ENCODE peak calls at places on chromosomes 7 and 10, in four cellular contexts. One of them, this sample, is unnamed.

GRCh38 chr10:35487336-35488034 is 117.7 kb upstream of the GJD4 start:
- DNase-seq in RWPE1: no peak
- DNase-seq in fibroblast of pulmonary artery: peak; percentile 27
- DNase-seq in lower leg skin: no peak
- DNase-seq in this sample: no peak

GRCh38 chr7:64907641-64908326 is 4.7 kb downstream of the ZNF273 start:
- DNase-seq in RWPE1: no peak
- DNase-seq in lower leg skin: peak; percentile 59
- DNase-seq in fibroblast of pulmonary artery: peak; percentile 35
- DNase-seq in this sample: no peak

GRCh38 chr7:67636363-67637355 is 640.0 kb downstream of the TYW1 start:
- DNase-seq in fibroblast of pulmonary artery: no peak
- DNase-seq in lower leg skin: no peak
- DNase-seq in RWPE1: no peak
- DNase-seq in this sample: no peak

GRCh38 chr7:84844771-84845170 is 342.1 kb downstream of the SEMA3D start:
- DNase-seq in RWPE1: no peak
- DNase-seq in fibroblast of pulmonary artery: no peak
- DNase-seq in lower leg skin: no peak
- DNase-seq in this sample: no peak

GRCh38 chr7:101410743-101411476 is 48.2 kb downstream of the COL26A1 start:
- DNase-seq in RWPE1: peak; percentile 39
- DNase-seq in lower leg skin: no peak
- DNase-seq in fibroblast of pulmonary artery: peak; percentile 18
- DNase-seq in this sample: no peak

GRCh38 chr10:70715853-70716795 is 43.8 kb downstream of the ADAMTS14 start:
- DNase-seq in fibroblast of pulmonary artery: peak; percentile 44
- DNase-seq in lower leg skin: no peak
- DNase-seq in RWPE1: peak; percentile 47
- DNase-seq in this sample: peak; percentile 58

GRCh38 chr10:89118091-89118490 is 89.0 kb downstream of the CH25H start:
- DNase-seq in fibroblast of pulmonary artery: peak; percentile 23
- DNase-seq in RWPE1: peak; percentile 89
- DNase-seq in lower leg skin: no peak
- DNase-seq in this sample: peak; percentile 51

GRCh38 chr10:3654496-3654895 is 130.5 kb downstream of the KLF6 start:
- DNase-seq in RWPE1: no peak
- DNase-seq in lower leg skin: no peak
- DNase-seq in fibroblast of pulmonary artery: peak; percentile 23
- DNase-seq in this sample: peak; percentile 14

GRCh38 chr10:43897765-43898419 is 249.2 kb upstream of the ZNF32 start:
- DNase-seq in lower leg skin: no peak
- DNase-seq in fibroblast of pulmonary artery: no peak
- DNase-seq in RWPE1: no peak
- DNase-seq in this sample: no peak

GRCh38 chr10:100923580-100923979 is 10.8 kb downstream of the SLF2 start:
- DNase-seq in fibroblast of pulmonary artery: no peak
- DNase-seq in lower leg skin: no peak
- DNase-seq in RWPE1: no peak
- DNase-seq in this sample: no peak

GRCh38 chr7:133140994-133141595 is 59.2 kb upstream of the CHCHD3 start:
- DNase-seq in fibroblast of pulmonary artery: no peak
- DNase-seq in RWPE1: no peak
- DNase-seq in lower leg skin: no peak
- DNase-seq in this sample: no peak

GRCh38 chr10:1255166-1255565 is 199.0 kb downstream of the WDR37 start:
- DNase-seq in RWPE1: no peak
- DNase-seq in fibroblast of pulmonary artery: no peak
- DNase-seq in lower leg skin: peak; percentile 67
- DNase-seq in this sample: peak; percentile 48

GRCh38 chr10:11331706-11332105 is 279.7 kb downstream of the USP6NL start:
- DNase-seq in lower leg skin: no peak
- DNase-seq in RWPE1: no peak
- DNase-seq in fibroblast of pulmonary artery: peak; percentile 44
- DNase-seq in this sample: peak; percentile 30

GRCh38 chr10:3790272-3790671 is 5.3 kb upstream of the KLF6 start:
- DNase-seq in RWPE1: no peak
- DNase-seq in fibroblast of pulmonary artery: no peak
- DNase-seq in lower leg skin: no peak
- DNase-seq in this sample: no peak

GRCh38 chr10:15360566-15360965 is 10.5 kb downstream of the FAM171A1 start:
- DNase-seq in lower leg skin: peak; percentile 29
- DNase-seq in fibroblast of pulmonary artery: no peak
- DNase-seq in RWPE1: no peak
- DNase-seq in this sample: no peak

GRCh38 chr10:5951167-5951711 is 26.1 kb downstream of the IL15RA start:
- DNase-seq in fibroblast of pulmonary artery: peak; percentile 70
- DNase-seq in lower leg skin: peak; percentile 89
- DNase-seq in RWPE1: no peak
- DNase-seq in this sample: peak; percentile 91

GRCh38 chr7:26320878-26321277 is 29.2 kb downstream of the SNX10 start:
- DNase-seq in RWPE1: no peak
- DNase-seq in fibroblast of pulmonary artery: no peak
- DNase-seq in lower leg skin: peak; percentile 32
- DNase-seq in this sample: no peak

GRCh38 chr10:31322647-31323046 is 3.6 kb downstream of the ZEB1 start:
- DNase-seq in lower leg skin: no peak
- DNase-seq in RWPE1: no peak
- DNase-seq in fibroblast of pulmonary artery: peak; percentile 20
- DNase-seq in this sample: peak; percentile 1
- TF ChIP-seq CTCF in lower leg skin: no peak
- TF ChIP-seq CTCF in RWPE1: no peak
- TF ChIP-seq CTCF in fibroblast of pulmonary artery: peak; percentile 46
- TF ChIP-seq CTCF in this sample: no peak

DNA sequence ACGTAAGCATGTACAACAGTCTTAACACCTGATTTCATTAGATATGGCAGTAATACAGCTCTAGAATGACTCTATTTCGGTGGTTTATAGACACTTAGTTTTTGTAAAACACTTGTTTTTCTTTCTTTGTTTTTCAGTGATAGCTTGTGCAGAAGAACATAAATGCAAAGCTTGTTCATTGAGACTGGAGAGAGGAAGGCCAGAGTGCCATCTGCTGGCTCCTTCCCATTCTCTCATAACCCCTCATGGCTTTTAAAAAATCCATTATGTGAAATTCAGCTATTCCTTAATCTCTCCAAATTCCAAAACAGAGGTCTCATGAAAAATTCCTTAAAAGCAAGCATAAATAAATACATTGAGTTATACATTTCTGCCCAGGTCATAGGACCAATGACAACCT is 76.3 kb downstream of the CACNB2 start:
- DNase-seq in fibroblast of pulmonary artery: peak; percentile 60
- DNase-seq in lower leg skin: no peak
- DNase-seq in RWPE1: no peak
- DNase-seq in this sample: peak; percentile 39
- TF ChIP-seq CTCF in fibroblast of pulmonary artery: peak; percentile 65
- TF ChIP-seq CTCF in lower leg skin: no peak
- TF ChIP-seq CTCF in RWPE1: peak; percentile 66
- TF ChIP-seq CTCF in this sample: peak; percentile 46

DNA sequence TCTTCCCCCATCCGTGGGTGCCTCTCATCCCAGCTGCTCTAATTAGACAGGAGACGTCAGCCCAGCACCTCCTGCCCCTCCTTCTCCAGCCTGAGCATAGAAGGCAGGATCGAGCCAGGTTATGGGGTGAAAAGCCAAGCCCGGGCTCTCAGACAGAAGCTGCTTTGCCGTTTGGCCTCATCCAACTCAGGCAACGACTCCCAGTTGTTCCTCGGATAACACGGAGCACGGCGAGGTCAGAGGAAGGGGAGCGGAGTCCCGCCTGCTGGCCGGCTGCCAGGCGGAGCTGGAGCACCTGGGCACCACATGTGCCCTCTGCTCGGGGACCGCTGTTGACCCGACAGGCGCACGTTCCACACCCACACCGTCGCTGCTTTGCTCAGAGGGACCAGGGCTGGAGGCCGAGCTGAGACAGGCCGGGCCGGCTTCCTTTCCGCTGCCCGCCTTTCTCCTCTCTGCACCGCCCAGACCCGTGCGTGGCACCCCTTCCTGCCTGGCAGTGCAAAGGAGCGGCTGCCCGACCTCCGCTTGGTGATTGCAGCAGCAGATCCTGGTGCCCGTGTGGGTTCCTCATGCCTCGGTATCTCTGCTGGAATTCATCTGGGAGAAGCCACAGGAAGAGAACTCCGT is 21.6 kb upstream of the UNCX start:
- DNase-seq in fibroblast of pulmonary artery: no peak
- DNase-seq in RWPE1: no peak
- DNase-seq in lower leg skin: no peak
- DNase-seq in this sample: peak; percentile 10
- TF ChIP-seq CTCF in fibroblast of pulmonary artery: no peak
- TF ChIP-seq CTCF in RWPE1: no peak
- TF ChIP-seq CTCF in lower leg skin: no peak
- TF ChIP-seq CTCF in this sample: no peak

DNA sequence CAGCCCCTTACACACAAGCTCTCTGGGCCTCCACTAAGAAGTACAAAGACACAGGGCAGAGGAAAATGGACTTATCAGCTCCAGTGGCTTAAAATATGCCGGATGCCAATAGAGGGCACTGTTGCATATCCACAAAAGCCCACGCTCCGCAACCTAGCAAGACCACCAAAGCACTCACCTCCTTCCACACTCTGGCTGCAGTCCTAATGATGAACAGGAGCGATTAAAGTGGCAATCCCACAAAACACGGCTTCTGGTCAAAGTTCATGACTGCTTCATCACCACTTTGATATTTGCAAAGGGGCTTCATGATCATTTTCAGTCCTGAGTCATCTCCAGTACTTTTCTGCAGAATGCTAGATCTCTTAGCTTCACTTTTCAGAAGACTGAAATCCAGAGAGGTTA is 158.3 kb upstream of the ITGB1 start:
- DNase-seq in RWPE1: no peak
- DNase-seq in fibroblast of pulmonary artery: peak; percentile 66
- DNase-seq in lower leg skin: peak; percentile 43
- DNase-seq in this sample: peak; percentile 39
- TF ChIP-seq CTCF in RWPE1: no peak
- TF ChIP-seq CTCF in fibroblast of pulmonary artery: peak; percentile 62
- TF ChIP-seq CTCF in lower leg skin: no peak
- TF ChIP-seq CTCF in this sample: peak; percentile 39

DNA sequence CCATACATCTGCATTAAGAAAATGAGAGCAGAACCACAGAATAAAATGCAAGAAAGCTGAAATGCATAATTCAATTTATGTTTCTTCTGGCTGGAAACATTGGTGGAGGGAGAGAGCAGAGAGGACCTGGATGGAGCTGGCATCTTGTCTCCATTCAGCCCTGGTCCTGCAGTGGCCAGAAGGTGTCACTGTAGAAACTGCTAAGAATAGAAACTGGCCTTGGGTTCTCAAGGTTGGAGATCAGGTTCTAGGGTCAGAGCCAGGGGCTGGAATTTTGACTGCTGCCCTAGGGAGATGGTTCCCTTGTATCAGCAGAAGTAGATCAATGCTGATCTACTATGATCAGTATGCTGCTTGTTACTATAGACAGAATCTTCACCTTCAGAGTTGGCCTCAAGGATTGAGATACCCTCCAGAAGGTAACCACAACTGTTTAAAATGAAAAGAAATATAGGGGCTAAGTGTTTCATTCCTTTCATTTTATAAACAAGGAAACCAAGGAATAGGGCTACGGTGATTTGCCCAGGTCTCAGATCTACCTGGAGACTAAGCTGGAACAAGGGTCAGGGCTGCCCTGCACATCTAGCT is 13.1 kb downstream of the TAS2R41 start:
- DNase-seq in RWPE1: no peak
- DNase-seq in fibroblast of pulmonary artery: peak; percentile 53
- DNase-seq in lower leg skin: no peak
- DNase-seq in this sample: peak; percentile 54
- TF ChIP-seq CTCF in RWPE1: peak; percentile 0
- TF ChIP-seq CTCF in fibroblast of pulmonary artery: peak; percentile 83
- TF ChIP-seq CTCF in lower leg skin: no peak
- TF ChIP-seq CTCF in this sample: peak; percentile 42

DNA sequence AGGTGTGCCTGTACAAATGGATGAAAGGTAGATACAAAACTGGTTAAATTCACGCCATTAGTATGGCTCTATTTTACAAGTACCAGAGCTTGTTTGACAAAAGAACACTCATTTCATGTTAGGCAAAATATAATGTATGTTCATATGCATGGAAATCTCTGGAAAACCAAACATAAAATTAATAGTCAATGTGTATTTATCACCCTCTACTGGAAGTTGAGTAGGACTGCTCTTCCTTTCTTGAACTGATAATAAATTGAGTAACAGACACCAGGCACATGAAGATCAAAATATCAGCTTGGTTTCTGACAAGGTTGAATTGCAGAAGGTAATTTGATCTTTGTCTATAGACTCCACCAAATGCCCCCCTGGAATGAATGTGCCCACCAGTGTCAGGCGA is 19.8 kb upstream of the AKR1B1 start:
- DNase-seq in fibroblast of pulmonary artery: peak; percentile 26
- DNase-seq in RWPE1: no peak
- DNase-seq in lower leg skin: no peak
- DNase-seq in this sample: no peak
- TF ChIP-seq CTCF in fibroblast of pulmonary artery: peak; percentile 38
- TF ChIP-seq CTCF in RWPE1: no peak
- TF ChIP-seq CTCF in lower leg skin: no peak
- TF ChIP-seq CTCF in this sample: peak; percentile 15

DNA sequence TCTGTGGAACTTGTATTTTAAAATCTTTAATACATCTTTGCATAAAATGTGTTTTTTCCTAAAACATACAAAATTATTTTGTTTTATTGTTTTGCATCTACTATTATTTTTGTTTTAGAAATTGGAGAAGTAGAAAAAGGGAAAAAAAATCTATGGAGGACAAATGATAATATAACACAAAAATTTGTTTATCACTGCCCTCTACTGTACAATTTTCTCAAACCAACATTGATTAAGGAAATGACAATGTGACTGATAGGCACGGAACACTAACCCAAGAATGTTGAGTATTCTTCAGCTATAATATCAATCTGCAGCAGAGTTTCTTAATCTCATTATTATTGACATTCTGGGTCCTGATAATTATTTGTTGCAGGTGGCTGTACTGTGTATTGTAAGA is 9.5 kb upstream of the ING3 start:
- DNase-seq in fibroblast of pulmonary artery: peak; percentile 31
- DNase-seq in RWPE1: no peak
- DNase-seq in lower leg skin: no peak
- DNase-seq in this sample: peak; percentile 16
- TF ChIP-seq CTCF in fibroblast of pulmonary artery: peak; percentile 21
- TF ChIP-seq CTCF in RWPE1: peak; percentile 21
- TF ChIP-seq CTCF in lower leg skin: no peak
- TF ChIP-seq CTCF in this sample: no peak

This sample was measured in MCF 10A.